ENCODE peak calls at places on chromosomes 2 and 18, in eight cellular contexts. M is skeletal muscle cell; R is stimulated activated CD4-positive, alpha-beta T cell treated with anti-CD3 and anti-CD28 coated beads, TNF-alpha, amount 100 ng/mL, for 24 hours; H is fibroblast of pulmonary artery; E is breast epithelium; A is AG04450; W is stimulated activated naive CD8-positive, alpha-beta T cell treated with anti-CD3 and anti-CD28 coated beads, Interleukin-15, Interleukin-2, amounts not matched to agents 100 U/mL and 50 U/mL, for 24 hours; G is activated CD4-positive, alpha-beta T cell treated with anti-CD3 and anti-CD28 coated beads for 48 hours. O is an unnamed sample.

GRCh38 chr18:5584751-5585417 is 41.1 kb upstream of the EPB41L3 start:
- DNase-seq in M (no peak), R (no peak), H (peak; percentile 43), E (no peak), A (no peak), W (no peak), G (no peak), O (no peak)

GRCh38 chr2:177306550-177306949 is 42.0 kb upstream of the NFE2L2 start:
- DNase-seq in M (no peak), R (no peak), H (peak; percentile 16), E (no peak), A (no peak), W (no peak), G (no peak), O (no peak)

GRCh38 chr2:175004980-175005832 is at the start of gene CHN1:
- DNase-seq in M (no peak), R (peak; percentile 36), H (peak; percentile 59), E (no peak), A (peak; percentile 45), W (peak; percentile 72), G (peak; percentile 73), O (peak; percentile 64)

GRCh38 chr2:24766609-24767008 is 26.6 kb downstream of the PTRHD1 start:
- DNase-seq in M (no peak), R (no peak), H (no peak), E (no peak), A (no peak), W (no peak), G (peak; percentile 24), O (no peak)

GRCh38 chr2:238314576-238314975 is 5.7 kb upstream of the TRAF3IP1 start:
- DNase-seq in M (no peak), R (no peak), H (no peak), E (no peak), A (no peak), W (no peak), G (no peak), O (no peak)

GRCh38 chr2:238238766-238239551 is 879 bp downstream of the HES6 start:
- DNase-seq in M (no peak), R (no peak), H (no peak), E (peak; percentile 50), A (no peak), W (peak; percentile 34), G (peak; percentile 55), O (no peak)

GRCh38 chr2:225660262-225661091 is 261.0 kb downstream of the NYAP2 start:
- DNase-seq in M (no peak), R (peak; percentile 67), H (peak; percentile 74), E (peak; percentile 74), A (peak; percentile 37), W (peak; percentile 80), G (peak; percentile 85), O (peak; percentile 87)

GRCh38 chr2:192194866-192195547 is at the start of gene TMEFF2:
- DNase-seq in M (peak; percentile 47), R (no peak), H (peak; percentile 69), E (peak; percentile 51), A (peak; percentile 66), W (peak; percentile 63), G (peak; percentile 80), O (no peak)

GRCh38 chr2:119637371-119637770 is 41.6 kb upstream of the TMEM177 start:
- DNase-seq in M (no peak), R (no peak), H (no peak), E (no peak), A (no peak), W (no peak), G (no peak), O (no peak)

GRCh38 chr2:53490659-53491058 is 276.9 kb upstream of the CHAC2 start:
- DNase-seq in M (peak; percentile 24), R (no peak), H (peak; percentile 59), E (no peak), A (peak; percentile 62), W (no peak), G (no peak), O (peak; percentile 39)

GRCh38 chr2:120509991-120510735 is 164.2 kb downstream of the INHBB start:
- DNase-seq in M (no peak), R (no peak), H (no peak), E (peak; percentile 47), A (no peak), W (no peak), G (no peak), O (no peak)

GRCh38 chr2:159684796-159685195 is 27.5 kb upstream of the MARCHF7 start:
- DNase-seq in M (peak; percentile 24), R (no peak), H (peak; percentile 65), E (no peak), A (peak; percentile 13), W (no peak), G (no peak), O (no peak)

GRCh38 chr18:24987271-24987932 is 364.6 kb downstream of the ZNF521 start:
- DNase-seq in M (peak; percentile 60), R (no peak), H (no peak), E (no peak), A (no peak), W (no peak), G (no peak), O (no peak)

GRCh38 chr2:146481629-146482028 is 1363.2 kb upstream of the ACVR2A start:
- DNase-seq in M (peak; percentile 35), R (no peak), H (peak; percentile 50), E (no peak), A (peak; percentile 4), W (no peak), G (no peak), O (no peak)

GRCh38 chr2:117960231-117960630 is 53.6 kb downstream of the CCDC93 start:
- DNase-seq in M (no peak), R (no peak), H (peak; percentile 65), E (no peak), A (no peak), W (no peak), G (no peak), O (no peak)

GRCh38 chr2:12433641-12433990 is 283.1 kb upstream of the TRIB2 start:
- DNase-seq in M (no peak), R (no peak), H (no peak), E (no peak), A (no peak), W (no peak), G (no peak), O (no peak)

GRCh38 chr18:9422816-9423519 is 52.3 kb upstream of the RALBP1 start:
- DNase-seq in M (no peak), R (no peak), H (no peak), E (no peak), A (no peak), W (no peak), G (no peak), O (no peak)

GRCh38 chr2:128727914-128728313 is 409.2 kb upstream of the HS6ST1 start:
- DNase-seq in M (peak; percentile 92), R (no peak), H (peak; percentile 97), E (no peak), A (peak; percentile 69), W (no peak), G (no peak), O (no peak)

GRCh38 chr2:64989982-64990614 is 899 bp downstream of the SLC1A4 start:
- DNase-seq in M (no peak), R (no peak), H (no peak), E (no peak), A (no peak), W (peak; percentile 28), G (no peak), O (no peak)

GRCh38 chr18:66722671-66723070 is 118.8 kb upstream of the CDH19 start:
- DNase-seq in M (no peak), R (no peak), H (no peak), E (no peak), A (no peak), W (no peak), G (no peak), O (no peak)

GRCh38 chr2:74944987-74945782 is 13.3 kb upstream of the POLE4 start:
- DNase-seq in M (no peak), R (no peak), H (peak; percentile 38), E (no peak), A (no peak), W (no peak), G (no peak), O (no peak)

GRCh38 chr2:177445223-177445622 is 52.6 kb downstream of the AGPS start:
- DNase-seq in M (no peak), R (no peak), H (no peak), E (no peak), A (no peak), W (no peak), G (no peak), O (no peak)

GRCh38 chr2:219965287-219965870 is 337.9 kb downstream of the SLC4A3 start:
- DNase-seq in M (no peak), R (no peak), H (no peak), E (no peak), A (no peak), W (no peak), G (no peak), O (no peak)

GRCh38 chr2:215747244-215747620 is 266.1 kb downstream of the MREG start:
- DNase-seq in M (no peak), R (no peak), H (no peak), E (no peak), A (no peak), W (no peak), G (no peak), O (no peak)

GRCh38 chr2:201171259-201171814 is 11.6 kb upstream of the CASP10 start:
- DNase-seq in M (no peak), R (no peak), H (no peak), E (no peak), A (no peak), W (no peak), G (no peak), O (no peak)

GRCh38 chr2:74036010-74036409 is 51.3 kb downstream of the TET3 start:
- DNase-seq in M (no peak), R (no peak), H (no peak), E (no peak), A (no peak), W (no peak), G (no peak), O (no peak)

GRCh38 chr2:100852447-100852846 is 32.5 kb downstream of the NPAS2 start:
- DNase-seq in M (no peak), R (no peak), H (no peak), E (no peak), A (no peak), W (no peak), G (no peak), O (no peak)

GRCh38 chr2:119810039-119810630 is 50.4 kb downstream of the PTPN4 start:
- DNase-seq in M (no peak), R (no peak), H (no peak), E (no peak), A (no peak), W (no peak), G (no peak), O (no peak)

GRCh38 chr2:121722479-121722878 is 14.2 kb downstream of the NIFK start:
- DNase-seq in M (peak; percentile 48), R (no peak), H (peak; percentile 52), E (no peak), A (peak; percentile 20), W (peak; percentile 25), G (peak; percentile 69), O (no peak)

GRCh38 chr2:109498906-109499305 is 114.9 kb downstream of the SEPTIN10 start:
- DNase-seq in M (no peak), R (no peak), H (no peak), E (no peak), A (no peak), W (no peak), G (no peak), O (no peak)

GRCh38 chr2:70979626-70980025 is 1.2 kb downstream of the ANKRD53 start:
- DNase-seq in M (no peak), R (no peak), H (no peak), E (peak; percentile 48), A (no peak), W (no peak), G (no peak), O (no peak)

GRCh38 chr18:22136395-22136794 is 33.0 kb upstream of the GATA6 start:
- DNase-seq in M (peak; percentile 8), R (no peak), H (peak; percentile 53), E (no peak), A (no peak), W (no peak), G (no peak), O (no peak)

GRCh38 chr2:220318037-220318436 is 690.6 kb downstream of the SLC4A3 start:
- DNase-seq in M (no peak), R (no peak), H (no peak), E (no peak), A (no peak), W (no peak), G (no peak), O (no peak)

O was measured in omental fat pad.